ENCODE peak calls at places on chromosomes 6 and 20, in seven cellular contexts. One of them, this sample, is unnamed.

GRCh38 chr20:46713957-46714834 is 4.7 kb downstream of the SLC2A10 start:
- DNase-seq in iPS DF 6.9: no peak
- DNase-seq in mammary epithelial cell: no peak
- DNase-seq in ascending aorta: no peak
- DNase-seq in CD8-positive, alpha-beta T cell: no peak
- DNase-seq in BJ: no peak
- DNase-seq in KBM-7: no peak
- DNase-seq in this sample: no peak

GRCh38 chr20:22795897-22796296 is 211.5 kb upstream of the FOXA2 start:
- DNase-seq in BJ: peak; percentile 98
- DNase-seq in mammary epithelial cell: peak; percentile 87
- DNase-seq in KBM-7: no peak
- DNase-seq in CD8-positive, alpha-beta T cell: no peak
- DNase-seq in iPS DF 6.9: no peak
- DNase-seq in ascending aorta: no peak
- DNase-seq in this sample: no peak

GRCh38 chr20:60695223-60695622 is 556.8 kb upstream of the CDH4 start:
- DNase-seq in BJ: no peak
- DNase-seq in CD8-positive, alpha-beta T cell: no peak
- DNase-seq in iPS DF 6.9: no peak
- DNase-seq in mammary epithelial cell: peak; percentile 90
- DNase-seq in ascending aorta: no peak
- DNase-seq in KBM-7: no peak
- DNase-seq in this sample: no peak

GRCh38 chr20:3398681-3399252 is 8.7 kb downstream of the DNAAF9 start:
- DNase-seq in BJ: no peak
- DNase-seq in ascending aorta: no peak
- DNase-seq in KBM-7: no peak
- DNase-seq in mammary epithelial cell: no peak
- DNase-seq in CD8-positive, alpha-beta T cell: no peak
- DNase-seq in iPS DF 6.9: no peak
- DNase-seq in this sample: no peak

GRCh38 chr6:1960484-1961142 is 284.8 kb downstream of the GMDS start:
- DNase-seq in mammary epithelial cell: no peak
- DNase-seq in KBM-7: no peak
- DNase-seq in CD8-positive, alpha-beta T cell: no peak
- DNase-seq in ascending aorta: no peak
- DNase-seq in iPS DF 6.9: no peak
- DNase-seq in BJ: no peak
- DNase-seq in this sample: no peak

GRCh38 chr20:63466861-63467260 is 5.6 kb downstream of the KCNQ2 start:
- DNase-seq in BJ: no peak
- DNase-seq in iPS DF 6.9: no peak
- DNase-seq in mammary epithelial cell: no peak
- DNase-seq in KBM-7: no peak
- DNase-seq in CD8-positive, alpha-beta T cell: no peak
- DNase-seq in ascending aorta: no peak
- DNase-seq in this sample: no peak

GRCh38 chr20:63955281-63955845 is 853 bp downstream of the UCKL1 start:
- DNase-seq in KBM-7: peak; percentile 44
- DNase-seq in CD8-positive, alpha-beta T cell: no peak
- DNase-seq in iPS DF 6.9: no peak
- DNase-seq in mammary epithelial cell: no peak
- DNase-seq in ascending aorta: no peak
- DNase-seq in BJ: no peak
- DNase-seq in this sample: peak; percentile 62

GRCh38 chr20:32437391-32438074 is 79.4 kb downstream of the ASXL1 start:
- DNase-seq in iPS DF 6.9: no peak
- DNase-seq in BJ: no peak
- DNase-seq in mammary epithelial cell: no peak
- DNase-seq in KBM-7: no peak
- DNase-seq in ascending aorta: no peak
- DNase-seq in CD8-positive, alpha-beta T cell: no peak
- DNase-seq in this sample: no peak

GRCh38 chr6:139925894-139926641 is 551.6 kb upstream of the CITED2 start:
- DNase-seq in CD8-positive, alpha-beta T cell: no peak
- DNase-seq in BJ: no peak
- DNase-seq in mammary epithelial cell: no peak
- DNase-seq in ascending aorta: no peak
- DNase-seq in iPS DF 6.9: no peak
- DNase-seq in KBM-7: no peak
- DNase-seq in this sample: no peak

GRCh38 chr20:15612746-15613145 is 960.5 kb downstream of the KIF16B start:
- DNase-seq in iPS DF 6.9: no peak
- DNase-seq in CD8-positive, alpha-beta T cell: no peak
- DNase-seq in BJ: no peak
- DNase-seq in ascending aorta: no peak
- DNase-seq in KBM-7: no peak
- DNase-seq in mammary epithelial cell: no peak
- DNase-seq in this sample: no peak

GRCh38 chr6:15994814-15995459 is 133.9 kb upstream of the MYLIP start:
- DNase-seq in mammary epithelial cell: no peak
- DNase-seq in KBM-7: peak; percentile 21
- DNase-seq in iPS DF 6.9: no peak
- DNase-seq in ascending aorta: no peak
- DNase-seq in CD8-positive, alpha-beta T cell: no peak
- DNase-seq in BJ: no peak
- DNase-seq in this sample: no peak

GRCh38 chr6:21005816-21006553 is 471.7 kb downstream of the CDKAL1 start:
- DNase-seq in KBM-7: no peak
- DNase-seq in ascending aorta: no peak
- DNase-seq in iPS DF 6.9: no peak
- DNase-seq in mammary epithelial cell: peak; percentile 86
- DNase-seq in CD8-positive, alpha-beta T cell: no peak
- DNase-seq in BJ: peak; percentile 33
- DNase-seq in this sample: no peak

GRCh38 chr20:58008866-58009265 is 219.6 kb downstream of the ANKRD60 start:
- DNase-seq in iPS DF 6.9: no peak
- DNase-seq in mammary epithelial cell: no peak
- DNase-seq in CD8-positive, alpha-beta T cell: no peak
- DNase-seq in KBM-7: no peak
- DNase-seq in ascending aorta: no peak
- DNase-seq in BJ: no peak
- DNase-seq in this sample: no peak

GRCh38 chr6:124535746-124536145 is 426.5 kb upstream of the RNF217 start:
- DNase-seq in iPS DF 6.9: no peak
- DNase-seq in ascending aorta: no peak
- DNase-seq in BJ: no peak
- DNase-seq in CD8-positive, alpha-beta T cell: no peak
- DNase-seq in KBM-7: no peak
- DNase-seq in mammary epithelial cell: peak; percentile 51
- DNase-seq in this sample: no peak

GRCh38 chr20:46273701-46274100 is 34.6 kb downstream of the CDH22 start:
- DNase-seq in iPS DF 6.9: no peak
- DNase-seq in mammary epithelial cell: no peak
- DNase-seq in CD8-positive, alpha-beta T cell: no peak
- DNase-seq in KBM-7: no peak
- DNase-seq in BJ: no peak
- DNase-seq in ascending aorta: no peak
- DNase-seq in this sample: no peak

This sample was measured in GOT3.